ENCODE peak calls at places on chromosomes 3 and 15, in nine cellular contexts. H is occipital lobe; F is stimulated activated CD8-positive, alpha-beta memory T cell treated with anti-CD3 and anti-CD28 coated beads, Interleukin-15, amount 100 ng/mL, for 4 hours; Y is endothelial cell; V is EL; K is ELF-1; A is A172; W is astrocyte of the spinal cord; I is LoVo. C is an unnamed sample.

GRCh38 chr3:158368271-158368670 is 202.7 kb upstream of the MLF1 start:
- DNase-seq in H (no peak), F (no peak), Y (no peak), V (no peak), K (no peak), A (no peak), W (no peak), I (no peak), C (no peak)

GRCh38 chr3:190173426-190173825 is 52.7 kb upstream of the P3H2 start:
- DNase-seq in H (no peak), F (no peak), Y (no peak), V (no peak), K (no peak), A (no peak), W (no peak), I (no peak), C (no peak)

GRCh38 chr3:80391573-80391972 is 623.8 kb upstream of the ROBO1 start:
- DNase-seq in H (no peak), F (no peak), Y (no peak), V (no peak), K (no peak), A (no peak), W (no peak), I (no peak), C (no peak)

GRCh38 chr3:128727485-128727884 is 1.5 kb downstream of the RAB7A start:
- DNase-seq in H (no peak), F (no peak), Y (no peak), V (no peak), K (no peak), A (no peak), W (no peak), I (no peak), C (no peak)

GRCh38 chr3:112676659-112677234 is 35.8 kb upstream of the CCDC80 start:
- DNase-seq in H (peak), F (peak), Y (no peak), V (peak), K (peak), A (peak), W (peak), I (peak), C (peak)

GRCh38 chr3:101936419-101937331 is 87.4 kb downstream of the NFKBIZ start:
- DNase-seq in H (no peak), F (no peak), Y (no peak), V (peak), K (no peak), A (peak), W (peak), I (peak), C (peak)

GRCh38 chr15:59994855-59995557 is 9.1 kb upstream of the FOXB1 start:
- DNase-seq in H (no peak), F (no peak), Y (no peak), V (no peak), K (peak), A (no peak), W (no peak), I (no peak), C (no peak)

GRCh38 chr15:54990793-54991192 is 205.9 kb downstream of the RSL24D1 start:
- DNase-seq in H (no peak), F (no peak), Y (no peak), V (no peak), K (peak), A (no peak), W (no peak), I (no peak), C (no peak)

GRCh38 chr15:38516636-38517035 is 48.0 kb downstream of the RASGRP1 start:
- DNase-seq in H (no peak), F (no peak), Y (no peak), V (no peak), K (no peak), A (no peak), W (no peak), I (no peak), C (no peak)

GRCh38 chr3:171363211-171363610 is 97.0 kb downstream of the TNIK start:
- DNase-seq in H (no peak), F (no peak), Y (no peak), V (no peak), K (no peak), A (no peak), W (no peak), I (no peak), C (no peak)

GRCh38 chr15:39195988-39196486 is 384.8 kb upstream of the THBS1 start:
- DNase-seq in H (no peak), F (no peak), Y (no peak), V (peak), K (no peak), A (peak), W (peak), I (peak), C (peak)

GRCh38 chr3:171458056-171458856 is 1.9 kb downstream of the TNIK start:
- DNase-seq in H (no peak), F (peak), Y (peak), V (no peak), K (peak), A (no peak), W (no peak), I (no peak), C (peak)

GRCh38 chr3:34988296-34988695 is 651.0 kb upstream of the ARPP21 start:
- DNase-seq in H (no peak), F (no peak), Y (no peak), V (no peak), K (no peak), A (no peak), W (no peak), I (no peak), C (no peak)

GRCh38 chr3:73432021-73432722 is 192.6 kb downstream of the PDZRN3 start:
- DNase-seq in H (no peak), F (no peak), Y (peak), V (peak), K (peak), A (peak), W (peak), I (peak), C (peak)

GRCh38 chr15:71730277-71731144 is 79.8 kb upstream of the NR2E3 start:
- DNase-seq in H (no peak), F (no peak), Y (peak), V (peak), K (peak), A (peak), W (peak), I (peak), C (peak)

GRCh38 chr3:140386357-140387100 is 291.3 kb upstream of the TRIM42 start:
- DNase-seq in H (peak), F (no peak), Y (no peak), V (no peak), K (no peak), A (no peak), W (no peak), I (no peak), C (no peak)

GRCh38 chr3:137165117-137165806 is 207.5 kb downstream of the IL20RB start:
- DNase-seq in H (no peak), F (no peak), Y (no peak), V (peak), K (peak), A (peak), W (peak), I (no peak), C (peak)

GRCh38 chr3:194682651-194683310 is 2.9 kb upstream of the FAM43A start:
- DNase-seq in H (peak), F (peak), Y (peak), V (peak), K (peak), A (peak), W (peak), I (peak), C (peak)

GRCh38 chr3:63872135-63872924 is 8.7 kb downstream of the ATXN7 start:
- DNase-seq in H (no peak), F (no peak), Y (no peak), V (peak), K (peak), A (peak), W (peak), I (peak), C (peak)

C was measured in mesenchymal stem cell.